ENCODE peak calls at places on chromosomes 6 and 20, in four cellular contexts. G is body of pancreas, I is fibroblast of lung, V is breast epithelium. X is an unnamed sample.
A peak's percentile ranks its signal among the peaks of the same experiment; 100 is the strongest.

GRCh38 chr6:72525821-72526550 is 95.9 kb upstream of the KCNQ5 start:
- DNase-seq in I (peak; percentile 83), V (no peak), G (no peak), X (no peak)

GRCh38 chr6:1255646-1256365 is 56.1 kb upstream of the FOXQ1 start:
- DNase-seq in G (no peak), V (no peak), I (no peak), X (no peak)

GRCh38 chr6:125679128-125679527 is 70.3 kb upstream of the HEY2 start:
- DNase-seq in V (no peak), G (no peak), I (no peak), X (no peak)

GRCh38 chr6:19465240-19465639 is 371.9 kb upstream of the ID4 start:
- DNase-seq in V (no peak), G (peak; percentile 5), I (no peak), X (peak; percentile 31)

GRCh38 chr6:155436981-155437749 is 18.5 kb downstream of the NOX3 start:
- DNase-seq in V (no peak), G (peak; percentile 17), I (no peak), X (no peak)

GRCh38 chr6:26296857-26297648 is 67.9 kb upstream of the BTN3A2 start:
- DNase-seq in V (no peak), I (peak; percentile 39), G (no peak), X (no peak)

GRCh38 chr20:841568-842546 is 8.3 kb downstream of the FAM110A start:
- DNase-seq in G (peak; percentile 60), V (peak; percentile 92), I (no peak), X (peak; percentile 80)

GRCh38 chr20:58719971-58720371 is 27.4 kb downstream of the NPEPL1 start:
- DNase-seq in V (peak; percentile 41), I (no peak), G (no peak), X (no peak)

GRCh38 chr20:17643531-17644188 is 38.4 kb downstream of the RRBP1 start:
- DNase-seq in V (no peak), G (no peak), I (peak; percentile 37), X (no peak)

GRCh38 chr6:26003102-26003694 is 40.6 kb downstream of the TRIM38 start:
- DNase-seq in G (peak; percentile 69), V (no peak), I (peak; percentile 41), X (no peak)

GRCh38 chr6:163170294-163170883 is 244.1 kb upstream of the QKI start:
- DNase-seq in I (no peak), G (no peak), V (no peak), X (no peak)

GRCh38 chr20:25149986-25150385 is 45.5 kb upstream of the ENTPD6 start:
- DNase-seq in V (no peak), I (peak; percentile 6), G (no peak), X (no peak)

GRCh38 chr6:152696543-152696942 is 1.2 kb upstream of the MYCT1 start:
- DNase-seq in G (no peak), V (no peak), I (peak; percentile 93), X (no peak)

GRCh38 chr6:148382856-148383255 is 40.2 kb downstream of the SASH1 start:
- DNase-seq in I (peak; percentile 28), G (no peak), V (no peak), X (no peak)

GRCh38 chr6:157539421-157539822 is 158.4 kb downstream of the ZDHHC14 start:
- DNase-seq in I (no peak), V (no peak), G (no peak), X (no peak)

GRCh38 chr6:46715106-46715505 is 20.1 kb downstream of the PLA2G7 start:
- DNase-seq in I (peak; percentile 32), G (no peak), V (no peak), X (no peak)
- H3K4me3 ChIP-seq in I (no peak overlapping the region), G (no peak overlapping the region), V (no peak overlapping the region), X (no peak overlapping the region)

GRCh38 chr20:10863337-10864060 is 189.7 kb upstream of the JAG1 start:
- DNase-seq in G (peak; percentile 40), V (no peak), I (peak; percentile 90), X (no peak)
- H3K27ac ChIP-seq in G (peak overlapping the region; percentile 66), V (no peak overlapping the region), I (peak overlapping the region; percentile 7), X (no peak overlapping the region)

DNA sequence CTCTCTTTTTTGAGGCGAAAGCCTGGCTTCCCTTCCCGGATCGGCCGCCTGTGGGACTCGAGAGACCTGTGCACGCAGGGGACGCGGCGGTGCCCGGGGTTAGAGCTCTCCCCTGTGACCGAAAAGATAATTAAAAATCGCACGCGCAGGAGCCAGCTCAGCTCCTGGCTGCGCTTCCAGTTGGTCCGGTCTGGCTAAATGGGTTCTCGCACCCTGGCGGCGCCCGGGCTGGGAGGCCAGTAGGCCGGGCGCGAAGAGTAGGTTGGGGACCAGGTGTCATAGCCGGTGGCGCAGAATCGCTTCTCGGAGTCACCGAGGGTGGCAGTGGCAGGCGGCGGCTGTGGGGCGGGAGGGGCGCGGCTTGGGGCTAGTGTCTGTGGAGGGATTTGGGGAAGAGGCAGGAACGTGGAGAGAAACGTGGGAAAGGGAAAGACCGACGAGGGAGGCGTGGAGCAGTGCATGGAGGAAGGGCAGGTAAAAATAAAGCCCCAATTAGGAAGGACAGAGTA is 41.9 kb upstream of the SUPT3H start:
- DNase-seq in G (peak; percentile 64), V (peak; percentile 54), I (peak; percentile 64), X (peak; percentile 78)
- H3K4me3 ChIP-seq in G (no peak overlapping the region), V (no peak overlapping the region), I (peak overlapping the region; percentile 85), X (no peak overlapping the region)

DNA sequence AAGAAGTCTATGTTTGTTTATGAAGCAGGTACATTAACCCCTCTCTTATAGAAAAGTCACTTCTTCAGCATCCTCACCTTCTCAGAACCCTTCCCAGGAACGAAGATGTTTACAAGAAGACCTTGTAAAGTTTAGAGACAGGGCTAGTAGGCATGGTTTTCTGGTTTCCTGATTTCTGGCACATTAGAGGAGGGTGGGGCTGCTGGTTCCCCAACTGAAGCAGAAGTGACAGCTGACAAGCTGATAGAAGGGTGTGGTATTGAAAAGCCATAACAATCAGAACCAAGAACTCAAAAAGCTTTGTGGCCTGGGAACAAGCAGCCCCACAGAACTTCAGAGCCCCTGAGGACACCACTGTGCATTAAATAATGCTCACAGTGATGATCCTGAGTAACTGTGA is 91.2 kb downstream of the RTN4IP1 start:
- DNase-seq in V (no peak), G (peak; percentile 22), I (no peak), X (no peak)
- H3K27ac ChIP-seq in V (no peak overlapping the region), G (no peak overlapping the region), I (no peak overlapping the region), X (no peak overlapping the region)

DNA sequence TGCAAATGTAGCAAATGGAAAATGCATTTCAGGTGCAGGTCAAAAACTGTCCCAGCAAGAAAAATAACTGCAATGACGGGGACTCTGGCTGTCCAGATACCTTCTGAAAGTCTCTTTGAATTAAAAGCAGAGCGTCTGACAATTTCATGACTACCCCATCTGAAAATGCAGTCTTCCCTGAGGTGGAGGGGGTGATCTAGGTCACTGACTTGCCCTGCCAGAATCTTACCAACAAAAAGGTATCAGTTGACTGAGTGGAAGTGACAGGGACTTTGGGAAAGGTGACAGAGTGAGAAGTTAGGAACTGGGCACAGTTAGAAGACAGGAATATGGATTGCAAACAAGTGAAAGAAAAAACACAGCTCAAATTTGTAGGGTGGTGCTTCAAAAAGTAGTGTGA is 402.2 kb downstream of the DHX35 start:
- DNase-seq in V (no peak), G (no peak), I (no peak), X (no peak)
- H3K4me3 ChIP-seq in V (no peak overlapping the region), G (no peak overlapping the region), I (no peak overlapping the region), X (no peak overlapping the region)

DNA sequence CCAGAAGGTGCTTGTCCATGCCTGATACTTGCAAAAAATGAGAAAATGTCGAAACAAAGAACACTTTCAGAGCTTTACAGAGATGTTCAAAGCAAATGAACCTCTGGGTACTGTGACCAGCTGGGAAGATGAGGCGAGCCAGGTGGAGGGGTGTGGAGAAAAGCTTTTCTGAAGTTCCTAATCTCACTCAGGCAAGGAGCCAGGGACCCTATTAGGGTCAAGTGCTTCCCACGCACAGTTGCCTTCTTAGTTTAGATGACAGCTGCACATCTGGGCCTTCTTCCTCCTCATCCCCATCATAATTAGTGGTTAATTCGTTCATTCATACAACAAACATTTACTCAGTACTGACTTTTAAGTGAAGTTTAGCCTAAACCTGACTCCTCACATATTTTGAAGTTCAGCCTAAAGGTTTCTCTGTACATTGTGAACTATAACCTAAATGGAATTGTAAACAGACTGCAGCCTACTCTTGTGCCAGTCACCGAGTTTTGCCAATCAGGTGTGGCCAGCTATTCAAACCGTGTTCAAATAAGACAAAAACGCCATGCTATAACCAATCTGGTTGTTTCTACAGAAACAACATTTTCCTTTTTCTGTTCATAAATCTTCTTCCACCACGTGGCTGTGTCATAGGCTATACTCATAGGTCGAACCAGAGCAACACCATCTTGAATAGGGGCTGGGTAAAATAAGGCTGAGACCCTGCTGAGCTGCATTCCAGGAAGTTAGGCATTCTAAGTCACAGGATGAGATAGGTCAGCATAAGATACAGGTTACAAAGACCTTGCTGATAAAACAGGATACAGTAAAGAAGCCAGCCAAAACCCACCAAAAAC is 19.3 kb upstream of the AHCY start:
- DNase-seq in V (no peak), I (no peak), G (no peak), X (no peak)
- H3K27ac ChIP-seq in V (no peak overlapping the region), I (no peak overlapping the region), G (no peak overlapping the region), X (no peak overlapping the region)

DNA sequence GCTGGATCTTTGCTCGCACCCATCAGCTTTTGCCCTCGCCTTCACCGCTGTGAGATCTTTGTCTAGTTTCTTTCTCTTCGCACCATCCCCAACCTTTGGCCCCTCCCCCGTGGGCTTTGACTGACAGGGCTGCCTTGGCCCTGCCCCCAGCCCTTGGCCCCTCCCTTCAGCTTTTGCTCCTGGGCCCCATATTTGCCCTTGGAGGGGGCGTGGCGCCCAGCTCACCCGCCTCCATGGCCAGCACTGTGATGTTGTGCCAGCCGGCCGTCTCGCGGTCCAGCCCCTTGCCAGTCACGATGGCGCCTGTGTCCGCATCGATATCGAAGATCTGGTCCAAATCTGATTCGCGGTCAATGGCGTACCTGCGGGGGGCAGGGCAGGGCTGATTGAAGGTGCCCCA is 81.1 kb downstream of the CD40 start:
- DNase-seq in G (no peak), I (no peak), V (no peak), X (no peak)
- H3K4me3 ChIP-seq in G (no peak overlapping the region), I (no peak overlapping the region), V (no peak overlapping the region), X (no peak overlapping the region)

GRCh38 chr6:11144393-11144829 is 32.9 kb upstream of the ERVFRD-1 start:
- DNase-seq in V (peak; percentile 72), G (peak; percentile 79), I (peak; percentile 62), X (peak; percentile 84)

GRCh38 chr6:11140061-11140460 is 28.5 kb upstream of the ERVFRD-1 start:
- DNase-seq in V (no peak), I (peak; percentile 23), G (no peak), X (no peak)

GRCh38 chr6:11142296-11143027 is 30.9 kb upstream of the ERVFRD-1 start:
- DNase-seq in G (no peak), I (no peak), V (no peak), X (no peak)

GRCh38 chr6:11143394-11144371 is 32.2 kb upstream of the ERVFRD-1 start:
- DNase-seq in V (no peak), I (peak; percentile 95), G (peak; percentile 76), X (peak; percentile 93)

GRCh38 chr6:11139051-11139960 is 27.8 kb upstream of the ERVFRD-1 start:
- DNase-seq in G (no peak), V (no peak), I (peak; percentile 61), X (no peak)
- H3K27ac ChIP-seq in G (no peak overlapping the region), V (no peak overlapping the region), I (no peak overlapping the region), X (no peak overlapping the region)

X was measured in upper lobe of left lung.